ENCODE peak calls at places on chromosomes 1 and 21, in ten cellular contexts. One of them, this sample, is unnamed.

GRCh38 chr1:244442850-244443249 is 8.9 kb downstream of the ADSS2 start:
- DNase-seq in mucosa of descending colon: no peak
- DNase-seq in dorsolateral prefrontal cortex: no peak
- DNase-seq in small intestine: no peak
- DNase-seq in fibroblast of mammary gland: no peak
- DNase-seq in GM12864: no peak
- DNase-seq in fibroblast of the aortic adventitia: no peak
- DNase-seq in fibroblast of pulmonary artery: no peak
- DNase-seq in GM23248: peak; percentile 20
- DNase-seq in CD8-positive, alpha-beta memory T cell: no peak
- DNase-seq in this sample: no peak

GRCh38 chr1:145961109-145961424 is 3.2 kb upstream of the LIX1L start:
- DNase-seq in fibroblast of the aortic adventitia: no peak
- DNase-seq in dorsolateral prefrontal cortex: no peak
- DNase-seq in fibroblast of pulmonary artery: no peak
- DNase-seq in mucosa of descending colon: no peak
- DNase-seq in GM12864: no peak
- DNase-seq in fibroblast of mammary gland: no peak
- DNase-seq in GM23248: peak; percentile 34
- DNase-seq in small intestine: no peak
- DNase-seq in CD8-positive, alpha-beta memory T cell: no peak
- DNase-seq in this sample: no peak

GRCh38 chr1:165633624-165634023 is 2.6 kb downstream of the MGST3 start:
- DNase-seq in GM12864: no peak
- DNase-seq in fibroblast of pulmonary artery: peak; percentile 17
- DNase-seq in mucosa of descending colon: no peak
- DNase-seq in dorsolateral prefrontal cortex: no peak
- DNase-seq in fibroblast of mammary gland: peak; percentile 68
- DNase-seq in CD8-positive, alpha-beta memory T cell: no peak
- DNase-seq in small intestine: peak; percentile 60
- DNase-seq in GM23248: peak; percentile 82
- DNase-seq in fibroblast of the aortic adventitia: peak; percentile 35
- DNase-seq in this sample: no peak

GRCh38 chr1:95352767-95353166 is 118.8 kb downstream of the RWDD3 start:
- DNase-seq in fibroblast of pulmonary artery: no peak
- DNase-seq in fibroblast of the aortic adventitia: no peak
- DNase-seq in GM12864: no peak
- DNase-seq in dorsolateral prefrontal cortex: no peak
- DNase-seq in CD8-positive, alpha-beta memory T cell: no peak
- DNase-seq in small intestine: peak; percentile 5
- DNase-seq in fibroblast of mammary gland: no peak
- DNase-seq in GM23248: no peak
- DNase-seq in mucosa of descending colon: peak; percentile 7
- DNase-seq in this sample: peak; percentile 27

GRCh38 chr1:232227171-232227740 is 402.7 kb downstream of the SIPA1L2 start:
- DNase-seq in small intestine: no peak
- DNase-seq in GM12864: no peak
- DNase-seq in fibroblast of pulmonary artery: peak; percentile 3
- DNase-seq in GM23248: no peak
- DNase-seq in CD8-positive, alpha-beta memory T cell: no peak
- DNase-seq in fibroblast of the aortic adventitia: no peak
- DNase-seq in dorsolateral prefrontal cortex: no peak
- DNase-seq in mucosa of descending colon: no peak
- DNase-seq in fibroblast of mammary gland: no peak
- DNase-seq in this sample: no peak

GRCh38 chr1:163085041-163085903 is 16.1 kb downstream of the RGS4 start:
- DNase-seq in fibroblast of mammary gland: peak; percentile 89
- DNase-seq in small intestine: no peak
- DNase-seq in dorsolateral prefrontal cortex: no peak
- DNase-seq in fibroblast of pulmonary artery: no peak
- DNase-seq in mucosa of descending colon: no peak
- DNase-seq in GM23248: peak; percentile 79
- DNase-seq in GM12864: no peak
- DNase-seq in CD8-positive, alpha-beta memory T cell: no peak
- DNase-seq in fibroblast of the aortic adventitia: peak; percentile 72
- DNase-seq in this sample: no peak

GRCh38 chr1:22978299-22978698 is 5.6 kb upstream of the LACTBL1 start:
- DNase-seq in fibroblast of pulmonary artery: peak; percentile 26
- DNase-seq in GM23248: peak; percentile 37
- DNase-seq in dorsolateral prefrontal cortex: no peak
- DNase-seq in fibroblast of the aortic adventitia: peak; percentile 20
- DNase-seq in GM12864: no peak
- DNase-seq in fibroblast of mammary gland: peak; percentile 65
- DNase-seq in small intestine: no peak
- DNase-seq in CD8-positive, alpha-beta memory T cell: no peak
- DNase-seq in mucosa of descending colon: no peak
- DNase-seq in this sample: no peak

GRCh38 chr21:45747802-45748445 is 104.4 kb downstream of the PCBP3 start:
- DNase-seq in GM23248: peak; percentile 90
- DNase-seq in small intestine: no peak
- DNase-seq in fibroblast of mammary gland: peak; percentile 62
- DNase-seq in fibroblast of the aortic adventitia: peak; percentile 47
- DNase-seq in CD8-positive, alpha-beta memory T cell: no peak
- DNase-seq in GM12864: no peak
- DNase-seq in mucosa of descending colon: no peak
- DNase-seq in dorsolateral prefrontal cortex: peak; percentile 60
- DNase-seq in fibroblast of pulmonary artery: peak; percentile 37
- DNase-seq in this sample: peak; percentile 37

GRCh38 chr21:39116761-39117425 is 66.4 kb downstream of the PSMG1 start:
- DNase-seq in dorsolateral prefrontal cortex: no peak
- DNase-seq in CD8-positive, alpha-beta memory T cell: no peak
- DNase-seq in GM12864: no peak
- DNase-seq in fibroblast of pulmonary artery: no peak
- DNase-seq in fibroblast of the aortic adventitia: no peak
- DNase-seq in GM23248: no peak
- DNase-seq in mucosa of descending colon: no peak
- DNase-seq in small intestine: no peak
- DNase-seq in fibroblast of mammary gland: no peak
- DNase-seq in this sample: no peak

GRCh38 chr1:197911172-197911856 is 5.9 kb upstream of the LHX9 start:
- DNase-seq in mucosa of descending colon: peak; percentile 7
- DNase-seq in fibroblast of the aortic adventitia: no peak
- DNase-seq in GM12864: no peak
- DNase-seq in small intestine: no peak
- DNase-seq in dorsolateral prefrontal cortex: no peak
- DNase-seq in fibroblast of pulmonary artery: no peak
- DNase-seq in CD8-positive, alpha-beta memory T cell: peak; percentile 53
- DNase-seq in GM23248: peak; percentile 42
- DNase-seq in fibroblast of mammary gland: no peak
- DNase-seq in this sample: no peak

GRCh38 chr1:207388721-207389120 is 65.4 kb upstream of the CR2 start:
- DNase-seq in small intestine: no peak
- DNase-seq in dorsolateral prefrontal cortex: no peak
- DNase-seq in GM23248: no peak
- DNase-seq in mucosa of descending colon: no peak
- DNase-seq in CD8-positive, alpha-beta memory T cell: no peak
- DNase-seq in fibroblast of the aortic adventitia: no peak
- DNase-seq in GM12864: no peak
- DNase-seq in fibroblast of pulmonary artery: no peak
- DNase-seq in fibroblast of mammary gland: no peak
- DNase-seq in this sample: no peak

DNA sequence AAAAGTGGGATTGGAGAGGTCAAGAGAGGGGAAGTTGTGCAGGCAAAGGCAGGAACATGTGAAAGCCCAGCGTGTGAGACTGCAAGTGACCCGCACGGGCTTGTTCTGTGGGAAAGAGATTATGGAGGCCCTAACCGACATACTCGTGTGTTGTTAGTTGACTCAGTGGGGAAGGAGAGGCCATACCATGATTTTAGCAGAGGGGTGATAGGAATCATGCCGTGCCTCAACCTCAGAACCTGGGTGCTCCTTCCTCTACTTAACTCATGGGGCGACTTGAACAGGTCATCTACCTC is 19.3 kb downstream of the PGLYRP3 start:
- DNase-seq in CD8-positive, alpha-beta memory T cell: no peak
- DNase-seq in GM12864: no peak
- DNase-seq in fibroblast of mammary gland: no peak
- DNase-seq in fibroblast of the aortic adventitia: no peak
- DNase-seq in mucosa of descending colon: no peak
- DNase-seq in dorsolateral prefrontal cortex: no peak
- DNase-seq in small intestine: no peak
- DNase-seq in fibroblast of pulmonary artery: no peak
- DNase-seq in GM23248: no peak
- DNase-seq in this sample: no peak
- H3K4me3 ChIP-seq in CD8-positive, alpha-beta memory T cell: no peak overlapping the region
- H3K4me3 ChIP-seq in GM12864: no peak overlapping the region
- H3K4me3 ChIP-seq in fibroblast of mammary gland: no peak overlapping the region
- H3K4me3 ChIP-seq in fibroblast of the aortic adventitia: no peak overlapping the region
- H3K4me3 ChIP-seq in mucosa of descending colon: no peak overlapping the region
- H3K4me3 ChIP-seq in dorsolateral prefrontal cortex: no peak overlapping the region
- H3K4me3 ChIP-seq in small intestine: no peak overlapping the region
- H3K4me3 ChIP-seq in fibroblast of pulmonary artery: no peak overlapping the region
- H3K4me3 ChIP-seq in GM23248: no peak overlapping the region
- H3K4me3 ChIP-seq in this sample: no peak overlapping the region

GRCh38 chr21:44353200-44353970 is at the start of gene TRPM2:
- DNase-seq in GM12864: peak; percentile 37
- DNase-seq in CD8-positive, alpha-beta memory T cell: no peak
- DNase-seq in mucosa of descending colon: no peak
- DNase-seq in GM23248: peak; percentile 37
- DNase-seq in fibroblast of mammary gland: peak; percentile 30
- DNase-seq in fibroblast of pulmonary artery: peak; percentile 50
- DNase-seq in dorsolateral prefrontal cortex: peak; percentile 59
- DNase-seq in fibroblast of the aortic adventitia: peak; percentile 16
- DNase-seq in small intestine: peak; percentile 46
- DNase-seq in this sample: no peak
- H3K4me3 ChIP-seq in GM12864: no peak within 1 kb of the TSS
- H3K4me3 ChIP-seq in CD8-positive, alpha-beta memory T cell: peak within 1 kb of the TSS; percentile 55
- H3K4me3 ChIP-seq in mucosa of descending colon: no peak within 1 kb of the TSS
- H3K4me3 ChIP-seq in GM23248: no peak within 1 kb of the TSS
- H3K4me3 ChIP-seq in fibroblast of mammary gland: no peak within 1 kb of the TSS
- H3K4me3 ChIP-seq in fibroblast of pulmonary artery: no peak within 1 kb of the TSS
- H3K4me3 ChIP-seq in dorsolateral prefrontal cortex: peak within 1 kb of the TSS; percentile 37
- H3K4me3 ChIP-seq in fibroblast of the aortic adventitia: no peak within 1 kb of the TSS
- H3K4me3 ChIP-seq in small intestine: no peak within 1 kb of the TSS
- H3K4me3 ChIP-seq in this sample: no peak within 1 kb of the TSS

DNA sequence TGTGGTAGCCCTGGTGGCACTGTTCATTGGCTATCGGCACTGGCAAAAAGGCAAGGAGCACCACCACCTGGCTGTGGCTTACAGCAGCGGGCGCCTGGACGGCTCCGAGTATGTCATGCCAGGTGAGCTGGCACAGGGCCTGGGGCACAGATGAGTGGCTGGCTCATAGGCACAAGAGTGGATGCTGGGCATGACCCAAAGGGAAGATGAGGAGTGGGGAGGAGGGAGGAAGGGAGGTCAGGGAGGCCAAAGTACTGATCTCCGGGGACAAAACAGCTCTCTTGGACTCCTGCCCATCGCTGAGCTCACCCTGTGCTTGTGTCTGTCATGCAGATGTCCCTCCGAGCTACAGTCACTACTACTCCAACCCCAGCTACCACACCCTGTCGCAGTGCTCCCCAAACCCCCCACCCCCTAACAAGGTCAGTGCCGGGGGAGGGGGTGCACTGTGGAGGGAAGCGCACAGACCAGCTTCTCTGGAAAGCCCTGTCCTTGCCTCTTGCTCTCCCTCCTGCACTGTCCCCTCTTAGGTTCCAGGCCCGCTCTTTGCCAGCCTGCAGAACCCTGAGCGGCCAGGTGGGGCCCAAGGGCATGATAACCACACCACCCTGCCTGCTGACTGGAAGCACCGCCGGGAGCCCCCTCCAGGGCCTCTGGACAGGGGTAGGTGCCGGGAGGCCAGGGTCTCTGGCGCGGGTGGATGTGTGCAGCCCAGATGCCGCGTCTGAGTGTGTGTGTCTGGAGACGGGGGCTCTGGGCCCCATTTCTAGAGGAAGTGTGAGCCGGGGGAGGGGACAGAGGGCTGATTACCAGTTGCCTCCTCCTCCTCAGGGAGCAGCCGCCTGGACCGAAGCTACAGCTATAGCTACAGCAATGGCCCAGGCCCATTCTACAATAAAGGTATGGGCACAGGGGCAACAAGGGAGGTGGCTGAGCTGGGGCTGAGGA is 7.3 kb upstream of the LRRC71 start:
- DNase-seq in fibroblast of the aortic adventitia: no peak
- DNase-seq in GM23248: no peak
- DNase-seq in small intestine: no peak
- DNase-seq in mucosa of descending colon: no peak
- DNase-seq in GM12864: no peak
- DNase-seq in dorsolateral prefrontal cortex: no peak
- DNase-seq in CD8-positive, alpha-beta memory T cell: no peak
- DNase-seq in fibroblast of pulmonary artery: no peak
- DNase-seq in fibroblast of mammary gland: peak; percentile 49
- DNase-seq in this sample: peak; percentile 50
- H3K4me3 ChIP-seq in fibroblast of the aortic adventitia: no peak overlapping the region
- H3K4me3 ChIP-seq in GM23248: no peak overlapping the region
- H3K4me3 ChIP-seq in small intestine: no peak overlapping the region
- H3K4me3 ChIP-seq in mucosa of descending colon: no peak overlapping the region
- H3K4me3 ChIP-seq in GM12864: no peak overlapping the region
- H3K4me3 ChIP-seq in dorsolateral prefrontal cortex: no peak overlapping the region
- H3K4me3 ChIP-seq in CD8-positive, alpha-beta memory T cell: no peak overlapping the region
- H3K4me3 ChIP-seq in fibroblast of pulmonary artery: no peak overlapping the region
- H3K4me3 ChIP-seq in fibroblast of mammary gland: no peak overlapping the region
- H3K4me3 ChIP-seq in this sample: no peak overlapping the region

GRCh38 chr1:67130673-67131072 is 4.1 kb downstream of the C1orf141 start:
- DNase-seq in small intestine: no peak
- DNase-seq in mucosa of descending colon: no peak
- DNase-seq in fibroblast of the aortic adventitia: no peak
- DNase-seq in CD8-positive, alpha-beta memory T cell: no peak
- DNase-seq in dorsolateral prefrontal cortex: no peak
- DNase-seq in fibroblast of mammary gland: no peak
- DNase-seq in GM23248: peak; percentile 8
- DNase-seq in fibroblast of pulmonary artery: no peak
- DNase-seq in GM12864: no peak
- DNase-seq in this sample: no peak

GRCh38 chr1:67137307-67137753 is 2.6 kb upstream of the C1orf141 start:
- DNase-seq in CD8-positive, alpha-beta memory T cell: no peak
- DNase-seq in GM23248: no peak
- DNase-seq in fibroblast of the aortic adventitia: no peak
- DNase-seq in GM12864: no peak
- DNase-seq in mucosa of descending colon: peak; percentile 64
- DNase-seq in fibroblast of mammary gland: no peak
- DNase-seq in small intestine: peak; percentile 80
- DNase-seq in fibroblast of pulmonary artery: no peak
- DNase-seq in dorsolateral prefrontal cortex: no peak
- DNase-seq in this sample: peak; percentile 75

GRCh38 chr1:67135354-67135753 is 584 bp upstream of the C1orf141 start:
- DNase-seq in dorsolateral prefrontal cortex: no peak
- DNase-seq in GM12864: no peak
- DNase-seq in mucosa of descending colon: no peak
- DNase-seq in fibroblast of mammary gland: peak; percentile 90
- DNase-seq in small intestine: no peak
- DNase-seq in CD8-positive, alpha-beta memory T cell: no peak
- DNase-seq in fibroblast of the aortic adventitia: peak; percentile 92
- DNase-seq in GM23248: peak; percentile 93
- DNase-seq in fibroblast of pulmonary artery: peak; percentile 95
- DNase-seq in this sample: peak; percentile 26

GRCh38 chr1:67133177-67133576 is 1.6 kb downstream of the C1orf141 start:
- DNase-seq in small intestine: no peak
- DNase-seq in CD8-positive, alpha-beta memory T cell: no peak
- DNase-seq in fibroblast of mammary gland: no peak
- DNase-seq in mucosa of descending colon: no peak
- DNase-seq in GM12864: no peak
- DNase-seq in GM23248: no peak
- DNase-seq in fibroblast of the aortic adventitia: no peak
- DNase-seq in fibroblast of pulmonary artery: no peak
- DNase-seq in dorsolateral prefrontal cortex: no peak
- DNase-seq in this sample: no peak

DNA sequence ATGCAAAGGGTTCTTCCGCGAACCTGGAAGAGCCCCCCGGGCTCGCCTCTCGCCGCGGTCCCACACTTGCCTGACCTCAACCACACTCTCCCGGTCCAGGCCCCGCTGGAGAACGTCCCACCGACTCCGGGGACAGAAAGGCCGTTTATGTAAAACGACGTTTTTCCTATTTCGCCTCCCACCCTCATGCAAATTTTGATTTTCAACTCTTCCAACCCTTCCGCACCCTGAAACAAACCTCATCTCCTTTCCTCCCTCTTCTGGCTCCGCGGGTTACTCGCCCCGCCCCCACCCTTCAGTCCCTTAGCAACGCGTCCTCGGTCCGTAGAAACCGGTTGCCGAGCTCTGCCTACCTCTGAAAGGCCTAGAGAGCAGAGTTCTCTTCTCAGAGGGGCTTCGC is at the start of gene C1orf141:
- DNase-seq in GM23248: peak; percentile 49
- DNase-seq in small intestine: no peak
- DNase-seq in mucosa of descending colon: peak; percentile 33
- DNase-seq in fibroblast of pulmonary artery: peak; percentile 47
- DNase-seq in GM12864: no peak
- DNase-seq in dorsolateral prefrontal cortex: no peak
- DNase-seq in CD8-positive, alpha-beta memory T cell: no peak
- DNase-seq in fibroblast of the aortic adventitia: no peak
- DNase-seq in fibroblast of mammary gland: peak; percentile 15
- DNase-seq in this sample: no peak
- H3K4me3 ChIP-seq in GM23248: peak within 1 kb of the TSS; percentile 56
- H3K4me3 ChIP-seq in small intestine: no peak within 1 kb of the TSS
- H3K4me3 ChIP-seq in mucosa of descending colon: no peak within 1 kb of the TSS
- H3K4me3 ChIP-seq in fibroblast of pulmonary artery: peak within 1 kb of the TSS; percentile 45
- H3K4me3 ChIP-seq in GM12864: no peak within 1 kb of the TSS
- H3K4me3 ChIP-seq in dorsolateral prefrontal cortex: peak within 1 kb of the TSS; percentile 55
- H3K4me3 ChIP-seq in CD8-positive, alpha-beta memory T cell: no peak within 1 kb of the TSS
- H3K4me3 ChIP-seq in fibroblast of the aortic adventitia: no peak within 1 kb of the TSS
- H3K4me3 ChIP-seq in fibroblast of mammary gland: peak within 1 kb of the TSS; percentile 34
- H3K4me3 ChIP-seq in this sample: no peak within 1 kb of the TSS